ENCODE peak calls at places on chromosomes 2 and 18, in five cellular contexts. B, F, R, U and L are unnamed samples.

GRCh38 chr2:104654813-104655212 is 199.1 kb upstream of the POU3F3 start:
- DNase-seq in B (no peak), F (no peak), R (no peak), U (no peak), L (no peak)

GRCh38 chr2:235900631-235901030 is 267.6 kb downstream of the GBX2 start:
- DNase-seq in B (no peak), F (no peak), R (no peak), U (no peak), L (no peak)

GRCh38 chr2:185807351-185807750 is 68.7 kb downstream of the FSIP2 start:
- DNase-seq in B (no peak), F (no peak), R (peak; percentile 56), U (no peak), L (no peak)

GRCh38 chr2:101740555-101740964 is 43.1 kb downstream of the MAP4K4 start:
- DNase-seq in B (no peak), F (no peak), R (no peak), U (no peak), L (no peak)

GRCh38 chr2:241443486-241444223 is 64.7 kb downstream of the STK25 start:
- DNase-seq in B (peak; percentile 81), F (no peak), R (peak; percentile 17), U (peak; percentile 90), L (no peak)

GRCh38 chr2:241173557-241173956 is 14.9 kb upstream of the ANO7 start:
- DNase-seq in B (no peak), F (no peak), R (no peak), U (no peak), L (no peak)

GRCh38 chr2:225402200-225402776 is 2.8 kb downstream of the NYAP2 start:
- DNase-seq in B (no peak), F (no peak), R (no peak), U (no peak), L (no peak)

GRCh38 chr18:41767960-41768359 is 187.1 kb upstream of the PIK3C3 start:
- DNase-seq in B (peak; percentile 0), F (no peak), R (peak; percentile 28), U (no peak), L (peak; percentile 60)

GRCh38 chr18:2325308-2325849 is 245.9 kb downstream of the METTL4 start:
- DNase-seq in B (no peak), F (no peak), R (peak; percentile 2), U (no peak), L (peak; percentile 54)

GRCh38 chr2:16030206-16031054 is 90.1 kb downstream of the MYCN start:
- DNase-seq in B (no peak), F (peak; percentile 91), R (no peak), U (no peak), L (no peak)

GRCh38 chr2:10339647-10340592 is 37.2 kb downstream of the HPCAL1 start:
- DNase-seq in B (no peak), F (no peak), R (no peak), U (no peak), L (no peak)

GRCh38 chr2:220396287-220396686 is 768.9 kb downstream of the SLC4A3 start:
- DNase-seq in B (no peak), F (no peak), R (peak; percentile 80), U (no peak), L (no peak)

GRCh38 chr2:219643788-219644398 is 16.5 kb downstream of the SLC4A3 start:
- DNase-seq in B (no peak), F (no peak), R (no peak), U (no peak), L (no peak)

GRCh38 chr18:13220326-13220991 is 1.9 kb downstream of the LDLRAD4 start:
- DNase-seq in B (no peak), F (no peak), R (no peak), U (no peak), L (peak; percentile 34)

GRCh38 chr2:168596881-168597280 is 140.8 kb downstream of the CERS6 start:
- DNase-seq in B (no peak), F (no peak), R (no peak), U (no peak), L (no peak)

GRCh38 chr2:189599245-189599644 is 18.7 kb upstream of the SLC40A1 start:
- DNase-seq in B (no peak), F (no peak), R (no peak), U (no peak), L (no peak)
- H3K4me2 ChIP-seq in B (no peak overlapping the region), F (no peak overlapping the region), R (no peak overlapping the region), U (no peak overlapping the region), L (no peak overlapping the region)

GRCh38 chr18:64872710-64873458 is 724.0 kb upstream of the LINC00305 start:
- DNase-seq in B (no peak), F (no peak), R (no peak), U (no peak), L (no peak)
- H3K9me3 ChIP-seq in B (no peaks in the 10 kb centered on the region), F (no peaks in the 10 kb centered on the region), R (no peaks in the 10 kb centered on the region), U (no peaks in the 10 kb centered on the region), L (no peaks in the 10 kb centered on the region)

DNA sequence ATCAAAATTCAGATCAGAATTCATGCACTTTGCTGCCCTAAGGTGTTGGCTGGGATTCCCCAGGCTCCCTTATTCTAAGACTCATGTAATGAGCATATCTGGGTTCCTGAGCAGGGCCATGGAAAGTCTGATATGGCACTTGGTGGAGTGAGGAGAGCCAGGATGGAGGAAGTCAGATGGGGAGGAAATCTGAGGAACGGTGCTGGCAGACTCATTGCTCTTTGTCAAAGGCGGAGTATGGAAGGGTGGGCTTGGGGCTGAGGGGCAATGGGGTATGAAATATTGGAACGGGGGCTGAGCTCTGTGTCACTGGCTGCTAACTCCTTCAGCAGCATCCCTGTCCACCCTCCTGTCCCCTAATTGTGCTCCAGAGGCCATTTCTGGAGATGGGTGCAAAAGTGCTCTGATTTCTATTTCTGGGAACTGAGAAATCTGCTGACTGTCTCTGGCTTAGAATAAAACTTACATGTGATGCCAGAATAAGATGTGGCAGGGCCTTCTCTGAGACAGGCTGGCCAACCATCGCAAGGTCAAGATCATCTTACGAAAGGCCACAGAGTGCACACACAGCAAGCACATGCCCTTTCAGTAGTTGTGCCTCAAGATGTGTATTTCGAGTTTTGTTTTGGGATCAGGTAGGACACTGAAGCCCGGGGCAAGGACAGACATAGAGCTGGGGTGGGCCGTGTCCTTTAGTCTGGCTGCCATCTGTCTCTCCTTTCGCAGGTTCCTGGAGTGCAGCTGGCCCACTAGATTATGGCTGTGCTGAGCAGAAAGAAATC is 480.0 kb upstream of the HS6ST1 start:
- DNase-seq in B (no peak), F (no peak), R (no peak), U (no peak), L (no peak)
- H2AFZ ChIP-seq in B (no peak overlapping the region), F (no peak overlapping the region), R (no peak overlapping the region), U (no peak overlapping the region), L (no peak overlapping the region)

GRCh38 chr2:64992218-64992617 is 3.0 kb downstream of the SLC1A4 start:
- DNase-seq in B (no peak), F (no peak), R (no peak), U (peak; percentile 26), L (no peak)
- H3K4me2 ChIP-seq in B (no peak overlapping the region), F (no peak overlapping the region), R (no peak overlapping the region), U (peak overlapping the region; percentile 66), L (no peak overlapping the region)

DNA sequence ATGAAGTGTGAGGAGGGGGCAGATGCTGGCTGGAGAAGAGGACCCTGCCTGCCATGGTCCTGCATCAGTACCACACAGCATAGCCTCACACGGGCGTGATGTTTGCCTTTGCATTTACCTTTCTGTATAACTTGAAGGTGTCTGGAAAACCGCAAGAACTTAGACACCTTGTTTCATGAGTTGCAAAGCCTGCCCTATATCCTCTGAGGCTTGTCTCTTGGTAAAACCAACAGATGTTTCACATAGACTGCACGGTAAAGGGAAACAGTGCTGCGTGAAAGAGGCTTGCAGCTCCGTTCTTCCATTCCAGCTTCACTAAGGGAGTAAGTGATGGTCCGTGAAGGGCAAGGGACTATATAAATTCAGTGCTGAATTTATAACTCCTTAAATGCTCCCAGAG is 360.4 kb downstream of the SOX11 start:
- DNase-seq in B (no peak), F (no peak), R (no peak), U (no peak), L (no peak)
- H3K9me3 ChIP-seq in B (no peaks in the 10 kb centered on the region), F (no peaks in the 10 kb centered on the region), R (no peaks in the 10 kb centered on the region), U (no peaks in the 10 kb centered on the region), L (no peaks in the 10 kb centered on the region)

DNA sequence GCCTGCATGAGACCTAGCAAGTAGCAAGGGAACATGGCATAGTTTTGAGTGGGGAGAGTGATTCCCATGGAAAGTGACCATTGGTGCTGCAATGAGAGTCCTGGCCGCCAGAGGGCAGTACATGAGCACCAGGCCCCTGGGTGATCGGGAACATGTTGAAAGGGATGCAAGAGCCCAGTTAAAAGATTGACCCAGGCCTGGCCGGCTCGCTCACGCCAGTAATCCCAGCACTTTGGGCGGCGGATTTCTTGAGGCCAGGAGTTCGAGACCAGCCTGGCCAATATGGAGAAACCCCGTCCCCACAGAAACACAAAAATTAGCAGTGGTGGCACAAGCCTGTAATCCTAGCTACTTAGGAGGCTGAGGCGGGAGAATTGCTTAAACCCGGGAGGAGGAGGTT is 22.2 kb downstream of the FAP start:
- DNase-seq in B (peak; percentile 41), F (peak; percentile 48), R (peak; percentile 71), U (peak; percentile 48), L (peak; percentile 66)
- H2AFZ ChIP-seq in B (no peak overlapping the region), F (no peak overlapping the region), R (no peak overlapping the region), U (peak overlapping the region; percentile 47), L (no peak overlapping the region)